ENCODE peak calls at places on chromosomes 2 and 18, in nine cellular contexts. O, D, Q, F, W, H, N, A and U are unnamed samples.

GRCh38 chr2:127638361-127639110 is 7.4 kb upstream of the GPR17 start:
- DNase-seq in Q (no peak), F (no peak), O (no peak), W (peak), A (no peak), N (no peak), D (peak), H (peak), U (peak)

GRCh38 chr2:204051476-204051875 is 114.9 kb downstream of the ICOS start:
- DNase-seq in O (no peak), W (no peak), D (peak), H (peak), A (no peak), Q (no peak), F (no peak), N (no peak), U (peak)

GRCh38 chr2:85323351-85323987 is 4.3 kb downstream of the TGOLN2 start:
- DNase-seq in H (no peak), Q (no peak), A (no peak), O (no peak), F (no peak), W (no peak), D (no peak), N (no peak), U (no peak)

GRCh38 chr18:46340716-46341115 is 236.5 kb downstream of the HAUS1 start:
- DNase-seq in D (no peak), W (no peak), Q (no peak), F (no peak), H (no peak), O (no peak), A (no peak), N (no peak), U (no peak)

GRCh38 chr2:186848873-186849578 is at the start of gene ZSWIM2:
- DNase-seq in Q (peak), F (peak), W (peak), D (peak), O (no peak), A (peak), N (no peak), H (peak), U (peak)

GRCh38 chr18:56068701-56069100 is 480.7 kb upstream of the TCF4 start:
- DNase-seq in W (no peak), H (no peak), Q (no peak), A (no peak), F (no peak), D (no peak), O (no peak), N (no peak), U (no peak)

GRCh38 chr18:62200121-62200914 is 13.3 kb downstream of the RELCH start:
- DNase-seq in H (no peak), W (peak), F (no peak), D (no peak), O (no peak), A (no peak), N (no peak), Q (no peak), U (no peak)

GRCh38 chr2:153487993-153488562 is 9.5 kb upstream of the RPRM start:
- DNase-seq in F (no peak), Q (no peak), O (no peak), D (no peak), A (no peak), W (no peak), N (no peak), H (no peak), U (no peak)

GRCh38 chr2:169360984-169361705 is 1.2 kb downstream of the LRP2 start:
- DNase-seq in H (no peak), N (no peak), W (no peak), O (no peak), Q (no peak), F (no peak), A (peak), D (peak), U (peak)

GRCh38 chr2:38709515-38710194 is 41.5 kb downstream of the SRSF7 start:
- DNase-seq in D (no peak), H (no peak), F (no peak), Q (no peak), A (no peak), N (peak), W (no peak), O (no peak), U (no peak)

GRCh38 chr2:39499336-39499735 is 62.3 kb upstream of the MAP4K3 start:
- DNase-seq in D (no peak), O (no peak), H (no peak), Q (no peak), N (no peak), A (no peak), F (no peak), W (no peak), U (no peak)

GRCh38 chr18:12836551-12836950 is 47.5 kb downstream of the PTPN2 start:
- DNase-seq in N (no peak), W (no peak), O (no peak), Q (no peak), A (no peak), D (no peak), H (no peak), F (no peak), U (no peak)

GRCh38 chr2:64177315-64177714 is 33.1 kb upstream of the PELI1 start:
- DNase-seq in Q (no peak), D (no peak), O (no peak), F (no peak), W (no peak), H (no peak), N (no peak), A (no peak), U (no peak)

GRCh38 chr2:7497223-7497622 is 580.0 kb downstream of the RNF144A start:
- DNase-seq in H (no peak), N (no peak), Q (no peak), O (no peak), F (no peak), A (no peak), W (no peak), D (no peak), U (no peak)

GRCh38 chr2:174617120-174617519 is 19.5 kb upstream of the WIPF1 start:
- DNase-seq in N (no peak), H (no peak), F (no peak), D (no peak), A (no peak), W (no peak), O (no peak), Q (no peak), U (no peak)

GRCh38 chr2:15869396-15869795 is 71.0 kb upstream of the MYCN start:
- DNase-seq in Q (no peak), D (no peak), O (no peak), W (no peak), N (no peak), F (no peak), A (no peak), H (no peak), U (no peak)

GRCh38 chr18:47993409-47993808 is 63.0 kb upstream of the SMAD2 start:
- DNase-seq in F (no peak), H (no peak), N (no peak), W (no peak), O (no peak), A (no peak), D (peak), Q (no peak), U (no peak)

GRCh38 chr18:31451625-31452024 is 4.1 kb downstream of the DSG3 start:
- DNase-seq in Q (no peak), O (no peak), W (no peak), D (no peak), F (no peak), H (no peak), A (no peak), N (no peak), U (no peak)

GRCh38 chr2:99545066-99545465 is 55.2 kb upstream of the REV1 start:
- DNase-seq in O (no peak), D (no peak), N (no peak), A (no peak), W (no peak), Q (no peak), F (no peak), H (peak), U (no peak)

GRCh38 chr18:376307-376706 is 108.5 kb upstream of the THOC1 start:
- DNase-seq in N (no peak), O (no peak), A (no peak), D (no peak), Q (no peak), H (no peak), F (no peak), W (peak), U (no peak)

GRCh38 chr2:216059233-216059834 is 22.3 kb downstream of the PECR start:
- DNase-seq in Q (no peak), D (no peak), F (no peak), H (peak), W (no peak), O (no peak), A (no peak), N (no peak), U (no peak)

GRCh38 chr18:79494936-79495335 is 99.2 kb downstream of the NFATC1 start:
- DNase-seq in N (no peak), Q (no peak), W (no peak), F (no peak), A (no peak), O (no peak), D (no peak), H (no peak), U (no peak)

GRCh38 chr2:27182346-27182745 is 29.5 kb upstream of the ATRAID start:
- DNase-seq in D (no peak), A (no peak), N (no peak), W (no peak), F (no peak), H (peak), Q (no peak), O (no peak), U (no peak)

GRCh38 chr2:127415593-127416485 is 2.4 kb upstream of the PROC start:
- DNase-seq in A (peak), O (peak), D (peak), Q (peak), N (peak), W (peak), F (no peak), H (no peak), U (peak)